ENCODE peak calls at places on chromosomes 7 and 10, in ten cellular contexts. G, N, L, F, S, I, X, A, R and E are unnamed samples.

GRCh38 chr10:45580371-45580770 is 92.2 kb downstream of the ZFAND4 start:
- DNase-seq in A (no peak), L (no peak), S (no peak), F (no peak), G (no peak), X (no peak), I (no peak), R (no peak), N (no peak), E (no peak)

GRCh38 chr7:113710310-113711106 is 208.3 kb downstream of the PPP1R3A start:
- DNase-seq in G (peak), X (peak), N (peak), F (peak), A (peak), S (peak), R (peak), L (no peak), I (no peak), E (peak)

GRCh38 chr10:78805176-78805575 is 263.6 kb upstream of the ZMIZ1 start:
- DNase-seq in L (peak), F (peak), G (peak), S (no peak), A (no peak), I (no peak), N (peak), X (no peak), R (peak), E (no peak)

GRCh38 chr7:44735403-44736165 is 13.1 kb upstream of the ZMIZ2 start:
- DNase-seq in R (peak), X (no peak), F (peak), L (no peak), N (no peak), A (no peak), G (peak), S (no peak), I (no peak), E (no peak)

GRCh38 chr7:33039905-33040292 is 22.7 kb downstream of the NT5C3A start:
- DNase-seq in X (no peak), S (no peak), R (no peak), N (no peak), A (no peak), F (no peak), L (no peak), G (no peak), I (no peak), E (no peak)

GRCh38 chr10:122019414-122019975 is 30.5 kb downstream of the TACC2 start:
- DNase-seq in G (peak), F (no peak), I (peak), N (peak), L (peak), R (no peak), S (peak), X (peak), A (peak), E (no peak)

GRCh38 chr7:107180378-107180777 is 11.6 kb downstream of the HBP1 start:
- DNase-seq in A (no peak), R (peak), I (no peak), L (peak), X (no peak), G (peak), F (peak), N (peak), S (no peak), E (no peak)

GRCh38 chr7:192701-193536 is 548 bp downstream of the FAM20C start:
- DNase-seq in N (peak), L (no peak), I (no peak), S (no peak), R (peak), F (no peak), G (peak), A (no peak), X (no peak), E (no peak)

GRCh38 chr7:150514748-150515222 is at the start of gene GIMAP7:
- DNase-seq in L (no peak), F (no peak), G (no peak), S (no peak), A (no peak), I (no peak), X (no peak), R (no peak), N (peak), E (no peak)

GRCh38 chr10:122688293-122688989 is 11.2 kb downstream of the C10orf120 start:
- DNase-seq in L (no peak), F (no peak), S (no peak), A (peak), N (no peak), X (no peak), R (peak), I (no peak), G (no peak), E (no peak)

DNA sequence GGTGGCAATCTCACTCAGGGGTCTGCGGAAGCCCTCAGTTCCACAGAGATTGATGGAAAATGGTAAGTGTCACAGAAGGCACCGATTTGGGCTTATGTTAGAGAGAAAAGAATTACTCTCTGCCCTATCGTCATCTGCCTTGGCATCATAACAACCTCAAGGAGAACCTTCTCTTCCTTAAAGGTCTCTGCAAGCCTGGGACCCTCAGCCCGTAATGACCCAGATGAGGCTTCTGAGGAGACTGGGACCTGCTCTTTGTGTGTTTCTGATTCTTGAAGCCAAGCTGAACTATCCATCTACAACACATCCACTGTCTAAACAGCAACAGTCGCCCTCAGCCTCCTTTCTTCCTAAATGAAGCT is 263.1 kb upstream of the AOAH start:
- DNase-seq in G (no peak), R (no peak), X (no peak), I (no peak), L (no peak), A (no peak), S (no peak), N (no peak), F (no peak), E (no peak)
- TF ChIP-seq CTCF in G (peak), R (no peak), X (peak), I (no peak), L (no peak), A (no peak), S (no peak), N (no peak), F (no peak), E (peak)

GRCh38 chr7:74002474-74003017 is 25.4 kb upstream of the ELN start:
- DNase-seq in L (peak), X (no peak), R (peak), A (no peak), I (no peak), N (peak), G (peak), S (no peak), F (peak), E (no peak)
- TF ChIP-seq CTCF in L (no peak), X (no peak), R (no peak), A (no peak), I (no peak), N (no peak), G (no peak), S (no peak), F (no peak), E (no peak)

GRCh38 chr7:1536105-1536767 is 5.7 kb downstream of the MAFK start:
- DNase-seq in S (no peak), G (no peak), F (no peak), L (no peak), I (no peak), R (no peak), X (no peak), N (no peak), A (peak), E (no peak)
- TF ChIP-seq CTCF in S (no peak), G (no peak), F (no peak), L (no peak), I (no peak), R (no peak), X (no peak), N (no peak), A (no peak), E (no peak)

DNA sequence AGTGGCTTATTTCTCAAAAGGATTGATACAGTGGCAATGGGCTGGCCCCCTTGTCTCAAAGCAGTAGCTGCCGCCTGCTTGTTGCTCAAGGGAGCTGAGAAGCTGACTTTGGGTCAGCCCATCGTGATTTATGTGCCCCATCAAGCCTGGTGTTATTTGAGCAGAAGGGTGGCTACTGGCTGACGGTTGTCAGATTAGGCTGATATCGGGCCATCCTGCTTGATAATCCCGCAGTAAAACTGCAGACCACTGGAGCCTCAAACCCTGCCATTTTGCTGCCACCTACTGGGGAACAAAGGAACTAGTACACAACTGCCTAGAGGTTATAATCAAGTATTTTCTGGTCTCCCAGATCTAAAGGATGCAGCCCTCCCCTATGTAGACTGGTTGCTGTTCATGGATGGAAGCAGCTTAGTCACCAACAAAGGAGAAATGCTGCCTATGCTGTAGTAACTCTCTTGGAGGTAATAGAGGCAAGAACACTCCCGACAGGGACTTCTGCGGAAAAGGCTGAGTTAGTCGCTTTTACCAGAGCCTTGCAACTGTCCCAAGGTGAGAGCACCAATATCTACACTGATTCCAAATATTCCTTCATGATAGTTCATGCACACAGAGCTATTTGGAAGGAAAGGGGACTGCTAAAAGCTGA is 65.9 kb upstream of the ZNF92 start:
- DNase-seq in F (peak), R (peak), I (no peak), N (peak), G (no peak), A (peak), S (peak), X (peak), L (no peak), E (peak)
- TF ChIP-seq CTCF in F (peak), R (peak), I (peak), N (peak), G (peak), A (peak), S (peak), X (peak), L (peak), E (peak)